ENCODE peak calls at places on chromosomes 11 and 22, in four cellular contexts. C is cardiac fibroblast, P is endothelial cell, O is progenitor cell of endocrine pancreas. J is an unnamed sample.

GRCh38 chr22:27110985-27111451 is 453.6 kb downstream of the MIAT start:
- DNase-seq in C (peak; percentile 33), P (no peak), O (no peak), J (no peak)

GRCh38 chr22:49642331-49642730 is 185.3 kb downstream of the BRD1 start:
- DNase-seq in C (no peak), P (no peak), O (no peak), J (no peak)

GRCh38 chr22:27159016-27159415 is 501.6 kb downstream of the MIAT start:
- DNase-seq in C (no peak), P (no peak), O (no peak), J (no peak)

GRCh38 chr11:123100378-123101085 is 38.6 kb upstream of the HSPA8 start:
- DNase-seq in C (peak; percentile 26), P (no peak), O (no peak), J (no peak)

GRCh38 chr11:926341-926916 is 759 bp downstream of the AP2A2 start:
- DNase-seq in C (peak; percentile 59), P (peak; percentile 45), O (no peak), J (peak; percentile 51)

GRCh38 chr11:11976476-11977187 is 31.8 kb downstream of the DKK3 start:
- DNase-seq in C (no peak), P (no peak), O (no peak), J (no peak)

GRCh38 chr22:48855013-48855412 is 972.7 kb downstream of the BRD1 start:
- DNase-seq in C (no peak), P (no peak), O (no peak), J (no peak)

GRCh38 chr11:69376155-69377028 is 82.4 kb downstream of the MYEOV start:
- DNase-seq in C (no peak), P (no peak), O (no peak), J (no peak)

GRCh38 chr11:118572914-118573550 is 823 bp downstream of the ARCN1 start:
- DNase-seq in C (peak; percentile 64), P (no peak), O (no peak), J (peak; percentile 33)

GRCh38 chr11:63609971-63610580 is 4.2 kb downstream of the PLAAT3 start:
- DNase-seq in C (no peak), P (no peak), O (no peak), J (no peak)

GRCh38 chr11:102287963-102288744 is 29.1 kb upstream of the BIRC3 start:
- DNase-seq in C (peak; percentile 87), P (peak; percentile 46), O (no peak), J (peak; percentile 77)

GRCh38 chr11:7353100-7353499 is 101.4 kb downstream of the SYT9 start:
- DNase-seq in C (peak; percentile 25), P (peak; percentile 46), O (no peak), J (peak; percentile 45)

GRCh38 chr11:111450480-111451320 is 61.5 kb downstream of the BTG4 start:
- DNase-seq in C (no peak), P (no peak), O (no peak), J (peak; percentile 57)

GRCh38 chr11:8092587-8093424 is 11.8 kb downstream of the TUB start:
- DNase-seq in C (peak; percentile 74), P (peak; percentile 71), O (no peak), J (peak; percentile 79)

GRCh38 chr11:79098096-79098495 is 342.7 kb downstream of the TENM4 start:
- DNase-seq in C (no peak), P (no peak), O (no peak), J (no peak)

GRCh38 chr11:34926101-34926830 is 9.8 kb downstream of the PDHX start:
- DNase-seq in C (peak; percentile 78), P (peak; percentile 11), O (no peak), J (peak; percentile 12)

GRCh38 chr22:49966716-49967332 is 6.3 kb downstream of the PIM3 start:
- DNase-seq in C (no peak), P (peak; percentile 22), O (peak; percentile 10), J (no peak)

DNA sequence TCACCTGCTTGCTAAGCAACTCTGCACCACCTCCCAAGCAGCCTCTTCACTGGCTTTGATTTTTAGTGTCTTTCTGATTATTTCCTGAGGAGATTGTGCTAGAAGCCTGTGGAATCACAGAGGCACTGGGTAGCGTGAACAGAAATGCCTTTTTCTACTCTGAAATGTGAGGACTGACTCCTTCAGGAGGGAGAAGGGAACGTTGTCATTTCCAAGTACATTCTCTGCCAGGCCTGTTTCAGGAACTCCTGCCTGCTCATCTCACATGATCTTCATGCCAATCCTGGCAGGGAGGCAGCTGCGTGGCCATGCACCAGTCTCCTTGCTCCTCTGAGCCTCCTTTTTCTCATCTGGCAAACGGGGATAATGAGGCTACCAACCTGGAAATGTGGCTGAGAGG is 49.8 kb upstream of the PRDM11 start:
- DNase-seq in C (no peak), P (no peak), O (no peak), J (no peak)
- TF ChIP-seq CTCF in C (no peak), P (no peak), O (no peak), J (no peak)

GRCh38 chr11:114195981-114196731 is 100.0 kb upstream of the NNMT start:
- DNase-seq in C (peak; percentile 45), P (no peak), O (no peak), J (peak; percentile 26)
- TF ChIP-seq CTCF in C (peak; percentile 0), P (no peak), O (no peak), J (no peak)

DNA sequence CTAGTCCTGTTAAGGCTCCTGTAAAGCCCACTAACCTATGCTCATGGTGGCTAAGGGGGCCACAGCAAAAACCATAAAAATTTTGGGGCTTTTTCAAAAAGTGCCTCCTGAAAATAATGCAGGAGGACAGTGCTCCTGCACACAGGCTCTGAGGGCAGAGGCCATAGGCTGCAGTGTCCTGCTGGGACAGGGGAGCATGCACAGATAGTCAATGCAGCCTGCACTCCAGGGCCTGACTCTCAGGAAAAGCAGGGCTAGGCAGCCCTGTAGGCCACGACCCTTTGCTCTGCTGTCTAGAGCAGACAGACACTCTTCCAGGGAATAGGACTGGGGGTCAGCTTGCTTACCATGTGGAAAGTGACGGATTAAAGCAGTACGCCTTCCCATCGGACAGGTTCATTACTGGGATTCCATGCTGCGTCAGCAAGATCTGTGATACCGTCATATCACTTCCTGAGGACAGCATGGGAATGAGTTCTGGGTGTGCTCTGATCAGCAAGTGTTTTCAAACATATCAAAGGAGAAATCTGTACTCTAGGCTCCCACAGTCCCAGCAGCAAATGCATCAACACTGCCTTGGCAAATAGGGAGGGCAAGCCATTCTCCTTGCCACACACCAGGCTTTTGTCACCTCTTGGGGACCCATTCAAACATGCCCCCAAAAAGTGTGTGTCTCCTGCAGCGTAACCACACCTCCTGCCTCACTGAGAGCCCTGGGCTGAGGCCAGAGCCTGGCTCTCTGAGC is 64.1 kb upstream of the CLTCL1 start:
- DNase-seq in C (no peak), P (no peak), O (no peak), J (no peak)
- TF ChIP-seq CTCF in C (no peak), P (no peak), O (no peak), J (no peak)

GRCh38 chr11:121042296-121042695 is 18.4 kb downstream of the TBCEL start:
- DNase-seq in C (no peak), P (no peak), O (no peak), J (no peak)
- TF ChIP-seq CTCF in C (no peak), P (no peak), O (no peak), J (no peak)

GRCh38 chr11:109946322-109946846 is 146.8 kb upstream of the ZC3H12C start:
- DNase-seq in C (peak; percentile 99), P (peak; percentile 83), O (peak; percentile 59), J (peak; percentile 54)
- TF ChIP-seq CTCF in C (peak; percentile 93), P (peak; percentile 85), O (peak; percentile 96), J (peak; percentile 95)